ENCODE peak calls at places on chromosomes 6 and 20, in ten cellular contexts. Z, C, J, I, S, K, Y, B, V and H are unnamed samples.

GRCh38 chr6:3911614-3912336 is 62.6 kb downstream of the FAM50B start:
- DNase-seq in K (peak; percentile 90), V (peak; percentile 78), C (no peak), S (peak; percentile 94), B (peak; percentile 62), Z (no peak), Y (no peak), I (peak; percentile 78), J (no peak), H (peak; percentile 60)

GRCh38 chr6:43926644-43927524 is 156.9 kb downstream of the VEGFA start:
- DNase-seq in K (peak; percentile 88), S (peak; percentile 96), C (peak; percentile 73), J (no peak), Z (no peak), V (no peak), I (peak; percentile 81), B (peak; percentile 40), Y (no peak), H (peak; percentile 98)

GRCh38 chr6:28212510-28213212 is 12.4 kb upstream of the ZSCAN9 start:
- DNase-seq in V (peak; percentile 88), S (peak; percentile 90), I (peak; percentile 70), C (peak; percentile 62), B (peak; percentile 64), J (no peak), K (peak; percentile 88), Y (peak; percentile 37), Z (peak; percentile 28), H (peak; percentile 53)

GRCh38 chr20:21500599-21500998 is 13.3 kb downstream of the NKX2-2 start:
- DNase-seq in J (no peak), K (no peak), Z (no peak), C (no peak), Y (no peak), S (no peak), I (no peak), V (no peak), B (no peak), H (no peak)

GRCh38 chr20:62539646-62540045 is 63.9 kb upstream of the GATA5 start:
- DNase-seq in V (no peak), S (no peak), Y (no peak), C (no peak), J (no peak), Z (no peak), B (no peak), I (no peak), K (no peak), H (no peak)

GRCh38 chr6:107793193-107793592 is 30.9 kb downstream of the SCML4 start:
- DNase-seq in Z (no peak), B (no peak), V (no peak), J (no peak), S (no peak), Y (no peak), I (no peak), K (no peak), C (no peak), H (no peak)

GRCh38 chr6:6629416-6629815 is 40.9 kb downstream of the LY86 start:
- DNase-seq in Y (no peak), C (peak; percentile 10), J (no peak), I (no peak), V (no peak), S (peak; percentile 18), K (no peak), Z (no peak), B (peak; percentile 35), H (no peak)

GRCh38 chr6:16681260-16681873 is 79.9 kb downstream of the ATXN1 start:
- DNase-seq in Y (no peak), I (peak; percentile 84), V (peak; percentile 64), K (peak; percentile 97), B (no peak), S (peak; percentile 86), C (peak; percentile 83), J (no peak), Z (no peak), H (peak; percentile 95)

GRCh38 chr6:26659042-26659359 is 545 bp downstream of the ZNF322 start:
- DNase-seq in I (no peak), S (no peak), Z (no peak), B (no peak), K (no peak), J (no peak), V (peak; percentile 8), Y (no peak), C (no peak), H (peak; percentile 2)

GRCh38 chr6:69664551-69664950 is 132.3 kb downstream of the LMBRD1 start:
- DNase-seq in K (no peak), V (no peak), Y (no peak), Z (no peak), S (no peak), C (no peak), B (no peak), J (no peak), I (no peak), H (no peak)

GRCh38 chr20:57059055-57059617 is 207.3 kb downstream of the BMP7 start:
- DNase-seq in K (no peak), V (no peak), I (no peak), C (no peak), S (no peak), B (no peak), Y (no peak), Z (no peak), J (no peak), H (no peak)

GRCh38 chr6:46476301-46476700 is 14.9 kb downstream of the RCAN2 start:
- DNase-seq in S (no peak), J (no peak), Z (no peak), V (no peak), B (no peak), C (no peak), I (no peak), Y (no peak), K (no peak), H (no peak)

GRCh38 chr6:132270745-132271414 is 130.4 kb downstream of the MOXD1 start:
- DNase-seq in V (no peak), C (no peak), S (no peak), I (no peak), K (no peak), B (no peak), J (no peak), Y (no peak), Z (no peak), H (no peak)

GRCh38 chr6:144006731-144007454 is 1.2 kb downstream of the PLAGL1 start:
- DNase-seq in Y (peak; percentile 4), K (peak; percentile 72), S (peak; percentile 11), J (no peak), B (peak; percentile 39), C (peak; percentile 36), Z (no peak), I (peak; percentile 59), V (peak; percentile 60), H (peak; percentile 22)